ENCODE peak calls at places on chromosomes 7 and 10, in six cellular contexts. M is IMR-90, H is H9, T is neuronal stem cell, B is mesenchymal stem cell, I is trophoblast cell. W is an unnamed sample.

GRCh38 chr7:12403287-12404181 is at the start of gene VWDE:
- DNase-seq in T (peak), I (peak), B (peak), H (peak), M (no peak), W (peak)

GRCh38 chr7:38585551-38585950 is 45.6 kb downstream of the AMPH start:
- DNase-seq in B (no peak), M (peak), I (no peak), H (no peak), T (no peak), W (no peak)

GRCh38 chr7:110839866-110840265 is 251.1 kb upstream of the LRRN3 start:
- DNase-seq in M (peak), H (no peak), T (no peak), I (no peak), B (peak), W (no peak)

GRCh38 chr7:47581442-47581820 is 480 bp downstream of the TNS3 start:
- DNase-seq in H (no peak), B (peak), M (no peak), T (no peak), I (no peak), W (peak)

GRCh38 chr10:32366111-32366510 is 19.2 kb upstream of the EPC1 start:
- DNase-seq in T (no peak), H (no peak), I (no peak), M (no peak), B (no peak), W (no peak)

GRCh38 chr7:13989138-13989943 is at the start of gene ETV1:
- DNase-seq in I (peak), M (peak), T (peak), H (peak), B (peak), W (peak)

GRCh38 chr10:114320249-114321116 is 81.4 kb downstream of the VWA2 start:
- DNase-seq in I (peak), H (peak), B (no peak), M (no peak), T (no peak), W (peak)

GRCh38 chr7:44534501-44534900 is 6.6 kb downstream of the NPC1L1 start:
- DNase-seq in B (peak), I (no peak), M (no peak), T (peak), H (peak), W (peak)

GRCh38 chr7:97959046-97959445 is 30.9 kb downstream of the OCM2 start:
- DNase-seq in H (no peak), B (no peak), M (no peak), T (no peak), I (no peak), W (no peak)

GRCh38 chr10:11605807-11606408 is 5.5 kb downstream of the USP6NL start:
- DNase-seq in B (no peak), M (no peak), T (no peak), I (no peak), H (no peak), W (no peak)

GRCh38 chr10:117226813-117227451 is 14.0 kb upstream of the SLC18A2 start:
- DNase-seq in M (no peak), B (peak), T (no peak), H (peak), I (no peak), W (peak)

GRCh38 chr7:138228764-138229163 is 152.5 kb downstream of the AKR1D1 start:
- DNase-seq in T (no peak), H (no peak), M (no peak), B (no peak), I (no peak), W (no peak)

GRCh38 chr10:124524991-124525653 is 63.5 kb downstream of the LHPP start:
- DNase-seq in T (no peak), H (no peak), I (no peak), M (no peak), B (peak), W (no peak)

GRCh38 chr10:15461353-15462108 is 90.4 kb upstream of the FAM171A1 start:
- DNase-seq in B (peak), H (no peak), M (peak), T (no peak), I (peak), W (no peak)

GRCh38 chr10:69503001-69503895 is 52.0 kb downstream of the TSPAN15 start:
- DNase-seq in H (no peak), M (no peak), T (no peak), I (no peak), B (no peak), W (no peak)

GRCh38 chr10:87538092-87538795 is 33.6 kb downstream of the MINPP1 start:
- DNase-seq in T (no peak), M (no peak), H (no peak), B (no peak), I (no peak), W (no peak)

GRCh38 chr7:84678841-84679240 is 484.3 kb upstream of the SEMA3A start:
- DNase-seq in T (no peak), I (no peak), H (no peak), B (no peak), M (no peak), W (no peak)

GRCh38 chr7:22576941-22577927 is 77.2 kb upstream of the STEAP1B start:
- DNase-seq in T (no peak), H (no peak), B (peak), I (peak), M (peak), W (no peak)

GRCh38 chr10:86265236-86265876 is 101.2 kb downstream of the GRID1 start:
- DNase-seq in M (no peak), H (peak), I (no peak), B (no peak), T (no peak), W (no peak)

GRCh38 chr10:80210259-80210658 is 4.9 kb upstream of the ANXA11 start:
- DNase-seq in H (no peak), M (no peak), T (no peak), I (no peak), B (no peak), W (no peak)

DNA sequence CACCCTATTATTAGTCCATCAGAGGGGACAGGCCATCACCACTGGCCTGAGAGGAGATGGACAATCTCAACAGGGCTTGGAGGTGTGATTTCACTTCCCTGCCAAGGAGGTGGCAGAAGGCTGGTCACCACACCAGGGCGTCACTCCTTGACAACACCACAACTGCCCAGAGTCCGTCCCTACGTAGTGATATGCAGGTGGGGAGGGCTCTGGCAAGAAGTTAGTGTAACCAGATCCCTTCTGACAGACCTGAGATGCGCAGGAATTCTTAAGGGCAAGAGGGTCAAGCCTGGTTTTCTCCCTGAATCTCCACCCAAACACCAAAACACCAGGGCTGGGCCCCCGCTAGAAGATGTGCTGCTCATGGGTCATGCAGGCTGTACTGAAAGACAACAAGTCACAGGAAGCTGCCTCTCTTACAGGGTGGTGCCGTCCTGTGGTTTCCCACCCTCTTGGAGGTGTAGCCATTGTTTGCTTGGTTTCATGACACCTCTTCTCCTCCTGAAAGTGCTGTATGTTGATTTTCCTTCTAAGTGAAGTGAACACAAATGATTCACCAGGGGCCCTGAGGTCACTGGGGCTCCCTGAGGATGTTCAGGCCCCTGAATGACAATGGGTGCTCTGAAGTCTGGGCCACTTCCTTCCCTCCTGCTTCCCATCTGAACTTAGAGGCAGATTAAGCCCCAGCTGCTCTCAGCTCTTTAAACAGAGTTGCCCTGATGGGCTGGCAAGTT is 27.1 kb downstream of the ATXN7L1 start:
- DNase-seq in B (peak), H (peak), I (no peak), M (no peak), T (no peak), W (no peak)
- H3K14ac ChIP-seq in B (no peak), H (peak), I (no peak), M (peak), T (no peak), W (no peak)

DNA sequence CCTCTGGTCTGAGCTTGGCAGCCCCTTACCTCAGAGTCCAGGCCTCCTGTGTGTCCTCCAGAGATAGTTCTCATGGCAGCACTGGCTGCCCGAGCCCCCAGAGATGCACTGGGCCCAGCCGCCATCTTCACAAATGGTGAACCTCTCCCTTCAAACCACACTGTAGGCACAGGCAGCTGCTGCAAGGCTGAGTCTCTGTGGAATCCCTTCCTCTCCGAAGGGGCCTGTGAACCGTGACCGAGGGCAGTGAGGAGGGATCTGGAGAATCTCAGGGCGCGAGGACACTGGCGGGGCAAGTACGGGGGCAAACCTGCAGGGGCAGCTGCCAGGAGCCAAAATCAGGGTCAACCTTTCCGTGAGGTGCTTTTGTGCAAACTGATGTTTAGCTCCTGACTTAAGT is 69.5 kb upstream of the CFAP46 start:
- DNase-seq in T (no peak), B (no peak), I (no peak), H (no peak), M (no peak), W (no peak)
- H3K14ac ChIP-seq in T (no peak), B (no peak), I (no peak), H (no peak), M (no peak), W (peak)

GRCh38 chr10:101838416-101838970 is 5.1 kb downstream of the KCNIP2 start:
- DNase-seq in I (no peak), H (no peak), B (no peak), M (no peak), T (no peak), W (no peak)

GRCh38 chr10:101837753-101838152 is 5.8 kb downstream of the KCNIP2 start:
- DNase-seq in B (no peak), T (no peak), H (no peak), I (no peak), M (no peak), W (no peak)

GRCh38 chr10:101840102-101840684 is 3.4 kb downstream of the KCNIP2 start:
- DNase-seq in I (no peak), B (peak), T (no peak), M (no peak), H (peak), W (peak)

GRCh38 chr10:101839421-101840063 is 4.1 kb downstream of the KCNIP2 start:
- DNase-seq in B (peak), T (no peak), H (peak), I (peak), M (peak), W (peak)

DNA sequence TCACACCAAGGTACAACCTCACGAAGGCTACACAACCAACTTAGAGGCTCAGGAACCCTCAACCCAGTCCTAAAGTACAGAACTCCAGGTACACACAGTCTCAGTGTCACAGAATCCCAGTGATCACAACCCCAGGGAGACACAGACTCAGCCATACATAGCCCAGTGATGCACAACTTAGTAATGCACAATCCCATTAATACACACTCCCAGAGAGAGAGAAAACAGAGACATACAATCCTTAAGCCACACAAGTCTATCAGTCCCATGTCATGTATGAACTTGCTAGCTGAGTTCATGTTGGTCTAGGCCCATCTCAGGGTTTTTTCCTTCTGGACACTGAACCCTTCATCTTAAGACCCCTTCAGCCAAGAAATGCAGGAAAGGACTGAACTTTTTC is 4.6 kb downstream of the KCNIP2 start:
- DNase-seq in B (no peak), T (no peak), M (no peak), I (no peak), H (no peak), W (no peak)
- H3K14ac ChIP-seq in B (no peak), T (no peak), M (no peak), I (no peak), H (no peak), W (no peak)

DNA sequence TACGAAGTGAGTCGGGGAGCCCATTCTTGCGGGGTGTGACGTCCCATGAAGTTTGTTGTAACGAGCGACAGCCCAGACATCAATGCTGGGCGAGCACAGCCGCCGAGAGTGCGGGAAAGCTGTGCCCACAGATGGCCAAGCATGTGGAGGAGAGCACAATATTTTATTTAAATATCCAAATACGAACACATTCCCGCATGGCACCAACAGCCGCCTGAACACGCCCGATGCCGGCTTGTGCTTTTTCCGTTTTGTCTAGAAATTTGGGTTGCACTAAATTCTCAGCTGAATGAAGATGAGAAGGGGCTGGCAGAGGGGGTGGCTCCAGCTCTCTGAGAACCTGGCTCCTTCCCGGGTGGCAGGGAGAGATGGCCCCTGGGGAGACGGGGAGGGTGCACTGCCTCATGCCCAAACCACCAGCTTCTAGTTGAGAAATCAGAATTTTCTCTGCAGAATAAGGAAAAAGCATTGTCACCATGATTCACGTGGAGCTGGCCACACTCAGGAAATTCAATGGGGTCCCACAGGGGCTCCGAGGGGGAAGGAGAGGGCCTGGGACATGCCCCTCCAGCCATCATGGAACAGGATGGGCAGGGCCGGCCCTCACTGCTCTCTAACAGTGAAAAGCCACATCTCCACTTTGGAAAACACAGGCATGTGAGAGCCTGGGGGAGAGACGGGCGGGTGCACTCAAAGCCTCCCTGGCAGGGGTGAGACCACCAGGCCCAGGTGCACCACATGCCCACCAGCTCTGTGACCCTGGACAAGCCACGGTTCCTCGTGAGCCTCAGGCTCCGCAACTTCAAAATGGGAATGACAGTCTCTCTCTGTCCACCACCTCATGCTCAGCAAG is 48.3 kb downstream of the EBF3 start:
- DNase-seq in H (no peak), T (no peak), B (no peak), M (no peak), I (no peak), W (no peak)
- H3K14ac ChIP-seq in H (no peak), T (no peak), B (no peak), M (no peak), I (no peak), W (no peak)

GRCh38 chr7:147423875-147424274 is 1166.7 kb upstream of the C7orf33 start:
- DNase-seq in B (no peak), T (no peak), M (no peak), H (no peak), I (no peak), W (no peak)
- H3K14ac ChIP-seq in B (no peak), T (no peak), M (no peak), H (no peak), I (no peak), W (no peak)

DNA sequence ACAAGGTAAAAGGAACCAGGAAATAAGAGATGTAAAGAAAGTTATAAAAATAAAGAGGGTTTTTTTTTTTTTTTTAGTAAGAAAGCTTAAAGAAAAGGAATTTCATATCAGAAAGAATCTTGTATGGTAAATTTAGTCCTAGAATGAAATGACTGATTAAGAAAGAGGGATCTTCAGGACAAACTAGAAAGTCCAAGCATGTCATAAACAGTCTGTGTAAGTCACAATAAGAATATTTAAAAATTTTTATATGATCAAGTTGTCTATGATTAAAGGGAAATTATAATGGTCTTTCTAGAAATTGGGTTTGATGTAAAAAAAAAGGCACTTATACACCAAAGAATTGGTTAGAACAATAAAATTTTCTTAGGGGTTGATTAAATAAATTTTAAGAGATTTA is 289.5 kb downstream of the XPNPEP1 start:
- DNase-seq in H (no peak), T (peak), M (no peak), I (no peak), B (peak), W (no peak)
- H3K14ac ChIP-seq in H (no peak), T (no peak), M (no peak), I (no peak), B (no peak), W (no peak)

GRCh38 chr7:156629873-156630272 is 10.7 kb upstream of the RNF32 start:
- DNase-seq in I (no peak), B (no peak), T (no peak), M (no peak), H (no peak), W (no peak)
- H3K14ac ChIP-seq in I (no peak), B (no peak), T (no peak), M (no peak), H (no peak), W (no peak)

DNA sequence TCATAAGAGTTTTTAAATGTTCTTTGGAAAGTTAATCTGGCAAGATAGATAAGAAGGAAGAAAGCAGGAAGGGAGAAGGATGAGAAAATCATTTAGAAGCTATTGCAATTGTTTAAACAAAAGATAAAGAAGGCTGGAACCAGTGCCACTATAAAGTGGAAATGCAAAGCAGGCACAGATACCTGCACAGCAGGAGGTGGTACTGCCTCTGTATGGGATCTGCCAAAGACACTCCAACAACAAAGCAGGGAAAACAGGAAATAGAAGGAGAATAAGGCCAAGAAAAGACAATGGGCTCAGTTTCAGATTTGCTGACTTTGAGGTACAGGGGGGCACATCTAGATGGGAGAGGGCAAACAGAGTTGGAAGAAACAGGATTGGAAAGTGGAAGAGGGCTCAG is 138.6 kb downstream of the PPP1R17 start:
- DNase-seq in M (no peak), T (no peak), I (no peak), B (no peak), H (no peak), W (no peak)
- H3K14ac ChIP-seq in M (no peak), T (no peak), I (no peak), B (no peak), H (no peak), W (no peak)

DNA sequence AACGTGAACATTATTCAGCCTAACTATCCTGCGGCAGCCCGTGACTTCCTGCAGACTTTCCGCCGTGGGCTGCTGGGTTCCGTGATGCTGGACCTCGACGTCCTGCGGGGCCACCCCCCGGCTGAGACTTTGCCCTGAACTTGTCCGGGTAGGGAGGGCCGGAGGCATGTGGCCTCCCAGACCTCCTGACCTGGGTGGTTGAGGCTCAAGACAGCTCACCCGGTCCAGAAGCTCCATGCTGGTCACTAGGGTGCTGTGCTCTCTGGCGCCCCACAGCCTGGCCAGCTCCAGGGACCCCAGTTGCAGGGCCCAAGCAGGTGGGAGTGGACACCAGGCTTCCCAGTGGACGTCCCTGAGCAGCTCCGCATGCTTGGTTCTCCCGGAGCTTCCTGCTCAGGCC is 4.4 kb downstream of the SPRN start:
- DNase-seq in B (no peak), H (no peak), M (no peak), I (no peak), T (no peak), W (no peak)
- H3K14ac ChIP-seq in B (no peak), H (no peak), M (no peak), I (no peak), T (no peak), W (no peak)

W was measured in H1.